ENCODE peak calls at places on chromosomes 2 and 18, in four cellular contexts. N, V, T and W are unnamed samples.

GRCh38 chr2:61658841-61659780 is 121.0 kb upstream of the XPO1 start:
- DNase-seq in T (no peak), V (peak; percentile 75), N (peak; percentile 71), W (no peak)

GRCh38 chr2:120883607-120884405 is 148.1 kb downstream of the GLI2 start:
- DNase-seq in T (no peak), N (no peak), V (no peak), W (no peak)

GRCh38 chr2:231399853-231400667 is 4.5 kb downstream of the B3GNT7 start:
- DNase-seq in T (no peak), V (peak; percentile 38), N (peak; percentile 44), W (peak; percentile 66)

GRCh38 chr2:42933824-42934254 is 141.5 kb upstream of the HAAO start:
- DNase-seq in T (no peak), V (no peak), N (no peak), W (no peak)

GRCh38 chr2:191150121-191150450 is 708 bp downstream of the STAT4 start:
- DNase-seq in V (no peak), N (no peak), T (no peak), W (no peak)

GRCh38 chr2:139704606-139705005 is 924.4 kb upstream of the NXPH2 start:
- DNase-seq in V (no peak), N (no peak), T (no peak), W (no peak)

GRCh38 chr18:25825066-25825465 is 265.3 kb downstream of the SS18 start:
- DNase-seq in V (no peak), T (no peak), N (no peak), W (peak; percentile 96)

GRCh38 chr18:23703057-23703986 is 14.1 kb downstream of the LAMA3 start:
- DNase-seq in T (no peak), N (peak; percentile 83), V (peak; percentile 41), W (no peak)

GRCh38 chr2:210458395-210458794 is 18.2 kb downstream of the LANCL1 start:
- DNase-seq in T (no peak), N (no peak), V (no peak), W (no peak)

GRCh38 chr2:105643405-105644173 is 101.1 kb upstream of the NCK2 start:
- DNase-seq in T (no peak), N (no peak), V (no peak), W (no peak)

GRCh38 chr2:45083175-45083574 is 73.9 kb upstream of the SIX2 start:
- DNase-seq in N (no peak), T (no peak), V (no peak), W (no peak)

GRCh38 chr2:54103454-54104314 is 11.7 kb upstream of the ACYP2 start:
- DNase-seq in T (no peak), N (peak; percentile 68), V (no peak), W (peak; percentile 87)

GRCh38 chr18:23629444-23629946 is 33.2 kb downstream of the ANKRD29 start:
- DNase-seq in N (no peak), V (peak; percentile 37), T (no peak), W (no peak)

GRCh38 chr2:121521359-121521758 is 9.3 kb upstream of the RNU4ATAC start:
- DNase-seq in N (peak; percentile 52), T (no peak), V (no peak), W (no peak)

GRCh38 chr2:183665976-183666375 is 541.7 kb downstream of the NUP35 start:
- DNase-seq in V (no peak), N (peak; percentile 2), T (no peak), W (no peak)

GRCh38 chr18:49797995-49798394 is 15.3 kb downstream of the ACAA2 start:
- DNase-seq in T (no peak), N (no peak), V (no peak), W (no peak)

GRCh38 chr2:23618696-23619530 is 233.9 kb downstream of the KLHL29 start:
- DNase-seq in T (no peak), V (no peak), N (peak; percentile 19), W (no peak)

GRCh38 chr18:24683965-24684364 is 223.5 kb downstream of the HRH4 start:
- DNase-seq in V (no peak), T (no peak), N (no peak), W (no peak)

GRCh38 chr2:86615596-86615995 is 8.1 kb downstream of the RNF103 start:
- DNase-seq in T (no peak), N (no peak), V (no peak), W (no peak)